ENCODE peak calls at places on chromosome 6, in ten cellular contexts. One of them, this sample, is unnamed. For H3K4me1 and H3K36me3, the result is how much of the 10 kb centered on the place peaks cover.

GRCh38 chr6:139064981-139065665 is 36.6 kb downstream of the ABRACL start:
- DNase-seq in mucosa of descending colon: no peak
- DNase-seq in esophagus muscularis mucosa: no peak
- DNase-seq in tibial nerve: no peak
- DNase-seq in breast epithelium: no peak
- DNase-seq in ascending aorta: no peak
- DNase-seq in transverse colon: no peak
- DNase-seq in suprapubic skin: no peak
- DNase-seq in H1: no peak
- DNase-seq in endodermal cell: no peak
- DNase-seq in this sample: no peak

GRCh38 chr6:128889870-128890269 is 6.9 kb downstream of the LAMA2 start:
- DNase-seq in transverse colon: no peak
- DNase-seq in ascending aorta: no peak
- DNase-seq in breast epithelium: no peak
- DNase-seq in mucosa of descending colon: no peak
- DNase-seq in suprapubic skin: no peak
- DNase-seq in esophagus muscularis mucosa: no peak
- DNase-seq in H1: no peak
- DNase-seq in tibial nerve: no peak
- DNase-seq in endodermal cell: no peak
- DNase-seq in this sample: no peak

GRCh38 chr6:84033523-84034451 is at the start of gene MRAP2:
- DNase-seq in H1: peak
- DNase-seq in breast epithelium: no peak
- DNase-seq in suprapubic skin: no peak
- DNase-seq in mucosa of descending colon: peak
- DNase-seq in tibial nerve: no peak
- DNase-seq in esophagus muscularis mucosa: no peak
- DNase-seq in ascending aorta: peak
- DNase-seq in transverse colon: peak
- DNase-seq in endodermal cell: peak
- DNase-seq in this sample: peak

GRCh38 chr6:114009192-114009591 is 38.2 kb upstream of the HDAC2 start:
- DNase-seq in ascending aorta: no peak
- DNase-seq in esophagus muscularis mucosa: no peak
- DNase-seq in tibial nerve: no peak
- DNase-seq in mucosa of descending colon: no peak
- DNase-seq in suprapubic skin: no peak
- DNase-seq in H1: no peak
- DNase-seq in breast epithelium: no peak
- DNase-seq in endodermal cell: peak
- DNase-seq in transverse colon: no peak
- DNase-seq in this sample: no peak

GRCh38 chr6:160393966-160394653 is 45.9 kb downstream of the SLC22A3 start:
- DNase-seq in esophagus muscularis mucosa: no peak
- DNase-seq in tibial nerve: no peak
- DNase-seq in H1: peak
- DNase-seq in suprapubic skin: no peak
- DNase-seq in breast epithelium: no peak
- DNase-seq in endodermal cell: peak
- DNase-seq in transverse colon: no peak
- DNase-seq in mucosa of descending colon: no peak
- DNase-seq in ascending aorta: no peak
- DNase-seq in this sample: peak

GRCh38 chr6:39765508-39766065 is 26.6 kb upstream of the DAAM2 start:
- DNase-seq in tibial nerve: no peak
- DNase-seq in ascending aorta: no peak
- DNase-seq in breast epithelium: no peak
- DNase-seq in H1: no peak
- DNase-seq in suprapubic skin: no peak
- DNase-seq in transverse colon: no peak
- DNase-seq in mucosa of descending colon: no peak
- DNase-seq in endodermal cell: no peak
- DNase-seq in esophagus muscularis mucosa: no peak
- DNase-seq in this sample: no peak

GRCh38 chr6:8343600-8343999 is 91.7 kb downstream of the SLC35B3 start:
- DNase-seq in breast epithelium: no peak
- DNase-seq in H1: no peak
- DNase-seq in ascending aorta: no peak
- DNase-seq in transverse colon: no peak
- DNase-seq in suprapubic skin: no peak
- DNase-seq in esophagus muscularis mucosa: no peak
- DNase-seq in endodermal cell: no peak
- DNase-seq in tibial nerve: no peak
- DNase-seq in mucosa of descending colon: no peak
- DNase-seq in this sample: no peak

GRCh38 chr6:17381429-17382147 is 11.8 kb upstream of the CAP2 start:
- DNase-seq in tibial nerve: no peak
- DNase-seq in suprapubic skin: no peak
- DNase-seq in endodermal cell: no peak
- DNase-seq in mucosa of descending colon: no peak
- DNase-seq in esophagus muscularis mucosa: no peak
- DNase-seq in ascending aorta: peak
- DNase-seq in H1: no peak
- DNase-seq in breast epithelium: no peak
- DNase-seq in transverse colon: no peak
- DNase-seq in this sample: no peak

GRCh38 chr6:143542915-143543314 is 31.4 kb upstream of the FUCA2 start:
- DNase-seq in H1: no peak
- DNase-seq in endodermal cell: no peak
- DNase-seq in tibial nerve: no peak
- DNase-seq in ascending aorta: no peak
- DNase-seq in mucosa of descending colon: no peak
- DNase-seq in breast epithelium: no peak
- DNase-seq in suprapubic skin: no peak
- DNase-seq in transverse colon: no peak
- DNase-seq in esophagus muscularis mucosa: no peak
- DNase-seq in this sample: no peak

GRCh38 chr6:143544019-143544681 is 32.6 kb upstream of the FUCA2 start:
- DNase-seq in tibial nerve: no peak
- DNase-seq in suprapubic skin: no peak
- DNase-seq in esophagus muscularis mucosa: no peak
- DNase-seq in transverse colon: no peak
- DNase-seq in mucosa of descending colon: no peak
- DNase-seq in breast epithelium: no peak
- DNase-seq in H1: no peak
- DNase-seq in endodermal cell: no peak
- DNase-seq in ascending aorta: no peak
- DNase-seq in this sample: no peak

GRCh38 chr6:143545165-143545564 is 33.6 kb upstream of the FUCA2 start:
- DNase-seq in breast epithelium: no peak
- DNase-seq in esophagus muscularis mucosa: no peak
- DNase-seq in mucosa of descending colon: no peak
- DNase-seq in endodermal cell: no peak
- DNase-seq in ascending aorta: no peak
- DNase-seq in transverse colon: no peak
- DNase-seq in tibial nerve: no peak
- DNase-seq in H1: no peak
- DNase-seq in suprapubic skin: no peak
- DNase-seq in this sample: no peak

GRCh38 chr6:143545976-143546547 is 34.5 kb upstream of the FUCA2 start:
- DNase-seq in endodermal cell: no peak
- DNase-seq in H1: no peak
- DNase-seq in transverse colon: no peak
- DNase-seq in esophagus muscularis mucosa: no peak
- DNase-seq in tibial nerve: no peak
- DNase-seq in suprapubic skin: no peak
- DNase-seq in breast epithelium: no peak
- DNase-seq in ascending aorta: no peak
- DNase-seq in mucosa of descending colon: no peak
- DNase-seq in this sample: no peak

GRCh38 chr6:143543435-143543834 is 31.9 kb upstream of the FUCA2 start:
- DNase-seq in mucosa of descending colon: no peak
- DNase-seq in endodermal cell: no peak
- DNase-seq in breast epithelium: no peak
- DNase-seq in transverse colon: no peak
- DNase-seq in tibial nerve: no peak
- DNase-seq in ascending aorta: no peak
- DNase-seq in H1: no peak
- DNase-seq in suprapubic skin: no peak
- DNase-seq in esophagus muscularis mucosa: no peak
- DNase-seq in this sample: no peak
- H3K4me1 ChIP-seq in mucosa of descending colon: under half
- H3K4me1 ChIP-seq in endodermal cell: under half
- H3K4me1 ChIP-seq in breast epithelium: under half
- H3K4me1 ChIP-seq in transverse colon: under half
- H3K4me1 ChIP-seq in tibial nerve: under half
- H3K4me1 ChIP-seq in ascending aorta: under half
- H3K4me1 ChIP-seq in H1: under half
- H3K4me1 ChIP-seq in suprapubic skin: under half
- H3K4me1 ChIP-seq in esophagus muscularis mucosa: under half
- H3K4me1 ChIP-seq in this sample: under half

GRCh38 chr6:89706121-89706520 is 67.6 kb upstream of the LYRM2 start:
- DNase-seq in transverse colon: no peak
- DNase-seq in H1: no peak
- DNase-seq in tibial nerve: no peak
- DNase-seq in mucosa of descending colon: no peak
- DNase-seq in endodermal cell: no peak
- DNase-seq in breast epithelium: no peak
- DNase-seq in esophagus muscularis mucosa: no peak
- DNase-seq in suprapubic skin: no peak
- DNase-seq in ascending aorta: no peak
- DNase-seq in this sample: no peak

GRCh38 chr6:89716532-89716931 is 78.0 kb upstream of the LYRM2 start:
- DNase-seq in mucosa of descending colon: no peak
- DNase-seq in suprapubic skin: no peak
- DNase-seq in esophagus muscularis mucosa: no peak
- DNase-seq in endodermal cell: no peak
- DNase-seq in ascending aorta: no peak
- DNase-seq in transverse colon: no peak
- DNase-seq in breast epithelium: no peak
- DNase-seq in tibial nerve: no peak
- DNase-seq in H1: no peak
- DNase-seq in this sample: no peak

GRCh38 chr6:89707766-89708165 is 69.2 kb upstream of the LYRM2 start:
- DNase-seq in tibial nerve: no peak
- DNase-seq in suprapubic skin: no peak
- DNase-seq in esophagus muscularis mucosa: no peak
- DNase-seq in mucosa of descending colon: no peak
- DNase-seq in H1: no peak
- DNase-seq in endodermal cell: no peak
- DNase-seq in ascending aorta: no peak
- DNase-seq in transverse colon: no peak
- DNase-seq in breast epithelium: no peak
- DNase-seq in this sample: no peak

GRCh38 chr6:89708316-89708715 is 69.8 kb upstream of the LYRM2 start:
- DNase-seq in ascending aorta: no peak
- DNase-seq in suprapubic skin: no peak
- DNase-seq in mucosa of descending colon: no peak
- DNase-seq in esophagus muscularis mucosa: no peak
- DNase-seq in transverse colon: no peak
- DNase-seq in H1: no peak
- DNase-seq in endodermal cell: no peak
- DNase-seq in tibial nerve: no peak
- DNase-seq in breast epithelium: no peak
- DNase-seq in this sample: no peak

DNA sequence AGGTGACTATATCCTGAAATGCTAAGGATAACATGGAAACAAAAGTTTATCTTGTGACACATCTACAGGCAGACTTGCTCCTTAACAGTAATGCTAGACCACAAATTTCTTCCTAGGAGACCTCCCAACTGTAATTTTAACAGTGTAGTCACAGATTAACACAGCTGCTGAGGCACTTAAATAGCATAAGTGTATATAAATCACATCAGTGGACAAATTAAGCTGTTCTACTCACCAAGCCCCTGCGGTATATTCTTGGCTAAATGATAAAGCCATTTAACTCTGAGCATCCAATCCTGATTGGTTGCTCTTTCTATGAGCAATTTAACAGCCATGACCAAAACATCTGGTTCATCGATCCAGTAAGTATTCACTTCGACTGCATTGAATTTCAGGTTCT is 73.3 kb upstream of the LYRM2 start:
- DNase-seq in mucosa of descending colon: no peak
- DNase-seq in esophagus muscularis mucosa: no peak
- DNase-seq in transverse colon: no peak
- DNase-seq in ascending aorta: no peak
- DNase-seq in endodermal cell: no peak
- DNase-seq in breast epithelium: no peak
- DNase-seq in suprapubic skin: no peak
- DNase-seq in tibial nerve: no peak
- DNase-seq in H1: no peak
- DNase-seq in this sample: no peak
- H3K36me3 ChIP-seq in mucosa of descending colon: under half
- H3K36me3 ChIP-seq in esophagus muscularis mucosa: half or more
- H3K36me3 ChIP-seq in transverse colon: under half
- H3K36me3 ChIP-seq in ascending aorta: half or more
- H3K36me3 ChIP-seq in endodermal cell: half or more
- H3K36me3 ChIP-seq in breast epithelium: under half
- H3K36me3 ChIP-seq in suprapubic skin: half or more
- H3K36me3 ChIP-seq in tibial nerve: under half
- H3K36me3 ChIP-seq in H1: half or more
- H3K36me3 ChIP-seq in this sample: half or more

GRCh38 chr6:37489697-37490336 is 9.9 kb downstream of the CCDC167 start:
- DNase-seq in breast epithelium: no peak
- DNase-seq in H1: no peak
- DNase-seq in endodermal cell: peak
- DNase-seq in tibial nerve: no peak
- DNase-seq in esophagus muscularis mucosa: no peak
- DNase-seq in ascending aorta: no peak
- DNase-seq in mucosa of descending colon: no peak
- DNase-seq in transverse colon: no peak
- DNase-seq in suprapubic skin: peak
- DNase-seq in this sample: no peak
- TF ChIP-seq CTCF in breast epithelium: no peak
- TF ChIP-seq CTCF in H1: no peak
- TF ChIP-seq CTCF in endodermal cell: peak
- TF ChIP-seq CTCF in tibial nerve: no peak
- TF ChIP-seq CTCF in esophagus muscularis mucosa: no peak
- TF ChIP-seq CTCF in ascending aorta: no peak
- TF ChIP-seq CTCF in mucosa of descending colon: no peak
- TF ChIP-seq CTCF in transverse colon: no peak
- TF ChIP-seq CTCF in suprapubic skin: no peak
- TF ChIP-seq CTCF in this sample: no peak

GRCh38 chr6:150696156-150696555 is 96.5 kb downstream of the PLEKHG1 start:
- DNase-seq in breast epithelium: no peak
- DNase-seq in suprapubic skin: no peak
- DNase-seq in transverse colon: no peak
- DNase-seq in tibial nerve: no peak
- DNase-seq in endodermal cell: no peak
- DNase-seq in mucosa of descending colon: no peak
- DNase-seq in H1: no peak
- DNase-seq in ascending aorta: no peak
- DNase-seq in esophagus muscularis mucosa: no peak
- DNase-seq in this sample: no peak

GRCh38 chr6:150697515-150697914 is 97.8 kb downstream of the PLEKHG1 start:
- DNase-seq in suprapubic skin: no peak
- DNase-seq in tibial nerve: no peak
- DNase-seq in esophagus muscularis mucosa: no peak
- DNase-seq in transverse colon: no peak
- DNase-seq in mucosa of descending colon: no peak
- DNase-seq in endodermal cell: no peak
- DNase-seq in breast epithelium: no peak
- DNase-seq in ascending aorta: no peak
- DNase-seq in H1: no peak
- DNase-seq in this sample: no peak

GRCh38 chr6:150694889-150695288 is 95.2 kb downstream of the PLEKHG1 start:
- DNase-seq in tibial nerve: no peak
- DNase-seq in breast epithelium: no peak
- DNase-seq in transverse colon: no peak
- DNase-seq in endodermal cell: no peak
- DNase-seq in H1: no peak
- DNase-seq in suprapubic skin: no peak
- DNase-seq in mucosa of descending colon: no peak
- DNase-seq in ascending aorta: no peak
- DNase-seq in esophagus muscularis mucosa: no peak
- DNase-seq in this sample: no peak

GRCh38 chr6:150693404-150693803 is 93.7 kb downstream of the PLEKHG1 start:
- DNase-seq in suprapubic skin: no peak
- DNase-seq in transverse colon: no peak
- DNase-seq in H1: no peak
- DNase-seq in mucosa of descending colon: no peak
- DNase-seq in breast epithelium: no peak
- DNase-seq in ascending aorta: no peak
- DNase-seq in esophagus muscularis mucosa: no peak
- DNase-seq in endodermal cell: no peak
- DNase-seq in tibial nerve: no peak
- DNase-seq in this sample: no peak

DNA sequence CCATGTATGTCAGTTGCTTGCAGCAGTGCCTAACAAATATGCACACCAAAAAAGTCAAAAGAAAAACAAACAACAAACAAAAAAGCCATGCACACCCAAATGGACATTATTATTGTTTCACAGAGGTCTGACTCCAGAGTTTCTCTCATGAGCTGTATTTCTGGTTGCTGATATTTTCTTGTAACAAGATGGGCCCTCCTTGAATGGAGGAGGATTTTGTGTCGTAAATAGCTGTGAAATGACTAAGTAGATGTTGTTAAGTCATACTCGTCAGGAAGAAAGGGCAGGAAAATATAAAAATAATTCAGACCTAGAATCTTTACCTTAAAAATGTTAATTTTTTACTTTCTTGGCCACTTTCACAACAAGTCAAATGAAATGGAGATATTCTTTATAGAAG is 96.0 kb downstream of the PLEKHG1 start:
- DNase-seq in H1: no peak
- DNase-seq in mucosa of descending colon: no peak
- DNase-seq in ascending aorta: no peak
- DNase-seq in suprapubic skin: no peak
- DNase-seq in endodermal cell: no peak
- DNase-seq in tibial nerve: no peak
- DNase-seq in transverse colon: no peak
- DNase-seq in breast epithelium: no peak
- DNase-seq in esophagus muscularis mucosa: no peak
- DNase-seq in this sample: no peak
- H3K4me1 ChIP-seq in H1: under half
- H3K4me1 ChIP-seq in mucosa of descending colon: under half
- H3K4me1 ChIP-seq in ascending aorta: under half
- H3K4me1 ChIP-seq in suprapubic skin: under half
- H3K4me1 ChIP-seq in endodermal cell: under half
- H3K4me1 ChIP-seq in tibial nerve: under half
- H3K4me1 ChIP-seq in transverse colon: under half
- H3K4me1 ChIP-seq in breast epithelium: under half
- H3K4me1 ChIP-seq in esophagus muscularis mucosa: under half
- H3K4me1 ChIP-seq in this sample: under half

This sample was measured in stomach.